ENCODE peak calls at places on chromosomes 5 and 9, in four cellular contexts. H is HL-60, K is K562, C is GM12878. N is an unnamed sample.

GRCh38 chr5:41094871-41095270 is 23.7 kb upstream of the MROH2B start:
- DNase-seq in H (no peak), C (no peak), K (no peak), N (no peak)

GRCh38 chr5:167916706-167917105 is 374.7 kb upstream of the WWC1 start:
- DNase-seq in K (no peak), C (no peak), H (no peak), N (no peak)

GRCh38 chr5:99004960-99005359 is 76.2 kb upstream of the CHD1 start:
- DNase-seq in C (peak), H (no peak), K (no peak), N (peak)

GRCh38 chr9:129803679-129804065 is 688 bp downstream of the TOR1B start:
- DNase-seq in K (no peak), C (no peak), H (no peak), N (no peak)

GRCh38 chr9:107213561-107214028 is 69.5 kb upstream of the RAD23B start:
- DNase-seq in H (no peak), K (peak), C (peak), N (no peak)

GRCh38 chr5:144139586-144139985 is 30.9 kb downstream of the YIPF5 start:
- DNase-seq in H (no peak), C (no peak), K (no peak), N (no peak)

GRCh38 chr5:67619235-67619634 is 422.6 kb upstream of the CD180 start:
- DNase-seq in H (no peak), K (no peak), C (no peak), N (no peak)

GRCh38 chr5:69293882-69294281 is 38.7 kb downstream of the CCDC125 start:
- DNase-seq in K (no peak), C (no peak), H (no peak), N (no peak)

GRCh38 chr5:20601678-20602100 is 613.7 kb upstream of the CDH18 start:
- DNase-seq in H (peak), K (no peak), C (no peak), N (no peak)

GRCh38 chr9:121735065-121735791 is 83.8 kb downstream of the DAB2IP start:
- DNase-seq in H (peak), C (no peak), K (peak), N (peak)

GRCh38 chr9:105438136-105438839 is 9.5 kb upstream of the FSD1L start:
- DNase-seq in C (no peak), K (no peak), H (no peak), N (no peak)

GRCh38 chr5:134255418-134256150 is 29.7 kb upstream of the PPP2CA start:
- DNase-seq in C (no peak), H (no peak), K (no peak), N (no peak)

GRCh38 chr9:128027166-128027539 is 40.0 kb downstream of the NAIF1 start:
- DNase-seq in C (no peak), H (peak), K (no peak), N (no peak)

GRCh38 chr5:132060501-132061161 is at the start of gene IL3:
- DNase-seq in C (no peak), H (no peak), K (no peak), N (peak)

GRCh38 chr5:124976086-124976485 is 229.6 kb upstream of the ZNF608 start:
- DNase-seq in K (no peak), H (no peak), C (no peak), N (no peak)

GRCh38 chr9:123102380-123103113 is 69.1 kb downstream of the GPR21 start:
- DNase-seq in K (no peak), H (no peak), C (no peak), N (no peak)

GRCh38 chr9:95030920-95031662 is 286.4 kb downstream of the FANCC start:
- DNase-seq in C (no peak), H (no peak), K (no peak), N (no peak)

GRCh38 chr9:89433826-89434225 is 64.1 kb downstream of the SEMA4D start:
- DNase-seq in K (no peak), C (no peak), H (no peak), N (no peak)

GRCh38 chr5:164784230-164784629 is 1278.8 kb downstream of the MAT2B start:
- DNase-seq in C (no peak), K (no peak), H (no peak), N (no peak)

DNA sequence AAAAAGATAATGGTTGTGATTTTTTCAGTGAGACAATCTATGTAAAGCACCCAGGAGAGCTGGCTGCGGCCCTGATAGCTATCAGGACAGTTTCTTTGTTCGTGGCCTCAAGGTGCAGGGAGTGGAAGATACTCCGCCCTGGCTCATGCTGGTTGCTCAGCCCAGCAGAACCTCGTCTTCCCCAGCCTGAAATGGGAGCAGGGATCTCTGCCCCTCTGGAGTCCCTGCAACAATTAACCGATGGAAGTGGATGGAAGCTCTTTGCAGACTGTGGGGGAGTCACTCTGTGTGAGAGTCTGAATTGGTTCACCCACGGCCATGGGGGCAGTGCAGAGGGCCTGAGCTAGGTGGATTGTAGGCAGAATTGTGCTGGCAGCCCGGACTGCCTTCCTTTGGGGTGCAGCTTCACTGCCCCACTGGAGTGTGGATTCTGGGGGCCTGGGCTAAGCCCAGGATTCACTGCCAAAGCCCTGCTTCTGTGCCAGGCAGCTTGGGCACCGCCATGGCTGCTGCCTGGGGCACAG is 2.8 kb downstream of the AIF1L start:
- DNase-seq in H (no peak), K (peak), C (no peak), N (no peak)
- TF ChIP-seq SPI1 in H (no peak), K (no peak), C (no peak), N (no peak)

DNA sequence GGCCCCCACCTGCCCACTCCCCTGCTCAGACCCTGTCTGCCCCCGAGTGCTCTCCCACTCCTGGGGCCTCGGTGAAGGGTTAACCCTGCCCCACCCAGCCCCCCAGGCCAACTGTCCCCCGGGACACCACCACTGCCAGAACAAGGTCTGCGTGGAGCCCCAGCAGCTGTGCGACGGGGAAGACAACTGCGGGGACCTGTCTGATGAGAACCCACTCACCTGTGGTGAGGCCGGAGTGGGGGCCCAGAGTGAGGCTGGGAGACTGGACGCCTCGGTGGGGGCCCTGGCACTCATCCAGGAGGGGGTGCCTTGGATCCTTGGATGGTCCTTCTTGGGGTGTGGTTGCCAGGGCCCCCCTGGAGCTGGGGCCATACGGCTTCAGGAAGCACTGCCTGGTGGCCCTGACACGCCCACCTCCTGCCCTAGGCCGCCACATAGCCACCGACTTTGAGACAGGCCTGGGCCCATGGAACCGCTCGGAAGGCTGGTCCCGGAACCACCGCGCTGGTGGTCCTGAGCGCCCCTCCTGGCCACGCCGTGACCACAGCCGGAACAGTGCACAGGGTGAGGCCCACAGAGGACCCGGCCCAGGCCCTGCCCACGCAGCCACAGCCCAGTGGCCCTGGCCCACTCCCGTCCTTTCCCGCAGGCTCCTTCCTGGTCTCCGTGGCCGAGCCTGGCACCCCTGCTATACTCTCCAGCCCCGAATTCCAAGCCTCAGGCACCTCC is 2.1 kb downstream of the MAMDC4 start:
- DNase-seq in H (no peak), K (no peak), C (no peak), N (no peak)
- TF ChIP-seq SPI1 in H (no peak), K (no peak), C (no peak), N (no peak)

GRCh38 chr5:11128021-11128420 is 367.0 kb upstream of the DAP start:
- DNase-seq in K (no peak), H (no peak), C (no peak), N (no peak)
- TF ChIP-seq SPI1 in K (no peak), H (no peak), C (no peak), N (no peak)

DNA sequence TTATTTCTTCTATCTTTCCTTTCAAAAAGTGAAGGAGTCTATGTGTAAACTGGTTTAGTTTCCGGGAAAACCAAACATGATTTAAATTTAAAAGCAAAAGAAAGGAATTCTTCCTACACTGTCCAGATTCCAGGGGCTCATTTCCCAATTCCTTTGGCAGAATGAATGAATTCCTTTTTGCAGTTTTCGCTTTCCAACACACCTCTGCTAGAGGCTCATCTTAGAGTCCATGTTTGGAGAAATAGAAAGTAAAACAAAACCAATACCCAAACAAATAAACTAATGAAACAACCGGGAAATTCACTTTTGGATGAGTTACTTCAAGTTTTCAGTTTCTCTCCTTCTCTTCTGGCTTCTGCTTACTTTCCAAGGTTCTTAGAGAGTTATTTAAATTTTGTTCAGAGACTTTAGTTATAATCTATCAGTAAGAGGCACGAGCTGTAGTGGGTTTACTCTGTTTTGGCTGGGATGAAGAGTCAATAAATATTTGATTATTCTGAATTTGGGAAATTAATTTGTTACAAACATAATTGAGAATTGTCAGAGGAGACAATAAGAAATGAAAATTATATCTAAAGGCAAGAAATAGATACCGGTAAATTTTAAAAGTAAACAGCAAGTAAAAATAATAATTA is 365.0 kb upstream of the CDH9 start:
- DNase-seq in H (no peak), K (no peak), C (no peak), N (no peak)
- TF ChIP-seq SPI1 in H (no peak), K (no peak), C (no peak), N (no peak)

GRCh38 chr5:176863041-176863764 is 35.9 kb downstream of the HK3 start:
- DNase-seq in H (no peak), K (no peak), C (no peak), N (no peak)

GRCh38 chr5:176861276-176861675 is 37.9 kb downstream of the HK3 start:
- DNase-seq in H (no peak), K (no peak), C (no peak), N (no peak)

GRCh38 chr5:176863765-176864098 is 35.4 kb downstream of the HK3 start:
- DNase-seq in K (no peak), C (no peak), H (no peak), N (no peak)

GRCh38 chr5:176860381-176860780 is 38.8 kb downstream of the HK3 start:
- DNase-seq in K (no peak), H (no peak), C (no peak), N (no peak)

GRCh38 chr5:176862330-176862995 is 36.7 kb downstream of the HK3 start:
- DNase-seq in K (no peak), C (no peak), H (no peak), N (no peak)
- TF ChIP-seq SPI1 in K (no peak), C (no peak), H (no peak), N (no peak)

DNA sequence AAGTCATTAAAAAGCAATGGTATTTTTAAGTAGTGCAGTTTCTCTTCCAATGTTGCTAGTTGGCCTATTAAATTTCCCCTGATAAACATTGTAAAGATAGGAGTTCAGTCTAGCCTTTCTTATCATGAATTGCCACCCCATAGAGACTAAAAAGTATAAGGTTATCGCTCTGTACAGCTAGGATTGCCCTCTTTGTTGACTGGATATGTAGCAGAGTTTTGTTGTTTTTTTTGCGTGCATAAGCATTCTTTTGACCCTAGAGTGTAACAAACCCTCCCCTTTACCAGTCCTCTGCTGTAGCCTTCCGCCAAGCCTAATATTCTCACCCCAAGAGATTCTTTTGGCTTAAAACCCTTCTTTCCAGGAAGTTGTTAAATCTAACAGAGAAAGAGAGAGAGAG is 114.0 kb downstream of the FGF1 start:
- DNase-seq in K (no peak), C (no peak), H (no peak), N (no peak)
- TF ChIP-seq SPI1 in K (no peak), C (no peak), H (no peak), N (no peak)

GRCh38 chr5:113020461-113021273 is 44.1 kb downstream of the DCP2 start:
- DNase-seq in H (no peak), C (no peak), K (no peak), N (no peak)

GRCh38 chr5:113027015-113027414 is 50.4 kb downstream of the DCP2 start:
- DNase-seq in H (no peak), C (no peak), K (no peak), N (no peak)

GRCh38 chr5:113024298-113024697 is 47.7 kb downstream of the DCP2 start:
- DNase-seq in C (no peak), K (no peak), H (no peak), N (no peak)

GRCh38 chr5:113025596-113025995 is 49.0 kb downstream of the DCP2 start:
- DNase-seq in K (no peak), H (no peak), C (no peak), N (no peak)

GRCh38 chr5:113022661-113023060 is 46.1 kb downstream of the DCP2 start:
- DNase-seq in C (peak), H (no peak), K (no peak), N (no peak)
- TF ChIP-seq SPI1 in C (no peak), H (no peak), K (no peak), N (no peak)

GRCh38 chr5:53946405-53947100 is 363.8 kb downstream of the ARL15 start:
- DNase-seq in C (no peak), H (no peak), K (no peak), N (no peak)
- TF ChIP-seq SPI1 in C (no peak), H (no peak), K (no peak), N (no peak)